ENCODE peak calls at places on chromosomes 13 and 19, in five cellular contexts. U is heart left ventricle, X is A549, V is mucosa of descending colon, Q is GM06990. L is an unnamed sample.

GRCh38 chr19:45691516-45692186 is at the start of gene SNRPD2:
- DNase-seq in U (peak), X (peak), V (peak), Q (no peak), L (peak)

GRCh38 chr13:88051746-88052482 is 380.7 kb downstream of the SLITRK5 start:
- DNase-seq in U (no peak), X (no peak), V (peak), Q (no peak), L (no peak)

GRCh38 chr19:10812902-10813404 is 23.1 kb downstream of the TMED1 start:
- DNase-seq in U (no peak), X (peak), V (no peak), Q (no peak), L (no peak)

GRCh38 chr19:46761418-46761831 is 15.2 kb upstream of the STRN4 start:
- DNase-seq in U (no peak), X (no peak), V (no peak), Q (no peak), L (no peak)

GRCh38 chr13:33286143-33286542 is 588 bp upstream of the STARD13 start:
- DNase-seq in U (no peak), X (no peak), V (no peak), Q (no peak), L (no peak)

GRCh38 chr19:29289020-29289419 is 76.1 kb upstream of the UQCRFS1 start:
- DNase-seq in U (no peak), X (no peak), V (no peak), Q (no peak), L (no peak)

GRCh38 chr19:45767881-45768643 is 990 bp downstream of the SIX5 start:
- DNase-seq in U (peak), X (peak), V (peak), Q (peak), L (no peak)

GRCh38 chr19:7673995-7674667 is 2.8 kb upstream of the MCEMP1 start:
- DNase-seq in U (peak), X (peak), V (peak), Q (peak), L (no peak)

GRCh38 chr13:85419611-85420010 is 379.6 kb downstream of the SLITRK6 start:
- DNase-seq in U (no peak), X (no peak), V (no peak), Q (no peak), L (no peak)

GRCh38 chr19:55287361-55288079 is 3.7 kb downstream of the BRSK1 start:
- DNase-seq in U (no peak), X (no peak), V (no peak), Q (no peak), L (no peak)

GRCh38 chr19:55289117-55289796 is 5.5 kb downstream of the BRSK1 start:
- DNase-seq in U (no peak), X (no peak), V (no peak), Q (no peak), L (no peak)

GRCh38 chr19:55284405-55285058 is 735 bp downstream of the BRSK1 start:
- DNase-seq in U (no peak), X (no peak), V (no peak), Q (no peak), L (no peak)

GRCh38 chr19:55283548-55284393 is at the start of gene BRSK1:
- DNase-seq in U (peak), X (no peak), V (no peak), Q (no peak), L (no peak)

DNA sequence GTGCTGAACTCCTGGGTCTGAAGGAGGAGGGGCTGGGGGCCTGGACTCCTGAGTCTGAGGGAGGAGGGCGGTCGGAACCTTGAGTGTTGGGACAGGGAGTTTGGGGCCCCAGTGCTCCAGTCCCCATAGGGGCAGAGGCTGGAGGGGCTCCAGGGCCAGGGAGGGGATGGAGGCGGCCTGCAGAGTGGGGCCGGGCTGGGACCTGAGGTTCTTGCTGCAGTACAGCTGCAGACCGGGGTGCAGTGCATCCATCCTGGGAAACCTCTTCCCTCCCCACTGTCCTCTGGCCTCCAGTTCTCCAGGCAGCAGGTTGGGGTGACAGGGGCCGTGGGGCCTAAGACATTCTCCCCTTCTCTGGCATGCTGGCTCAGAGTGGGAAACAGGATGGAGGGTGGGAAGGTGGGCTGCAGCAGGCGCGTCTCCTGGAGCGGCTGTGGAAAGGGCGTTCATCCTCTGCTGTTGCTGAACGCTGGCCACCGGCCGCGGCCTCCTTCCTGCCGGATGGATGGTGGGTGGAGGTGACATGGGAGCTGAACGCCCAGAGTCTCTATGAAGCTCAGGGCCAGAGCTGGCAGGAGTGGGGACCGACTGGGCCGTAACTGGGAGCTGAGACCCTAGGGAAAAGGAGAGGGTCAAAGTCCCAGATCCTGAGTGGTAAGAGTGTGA is 1.6 kb downstream of the BRSK1 start:
- DNase-seq in U (peak), X (no peak), V (no peak), Q (no peak), L (no peak)
- H3K4me3 ChIP-seq in U (no peak), X (no peak), V (no peak), Q (no peak), L (no peak)

GRCh38 chr13:30355405-30355741 is 48.0 kb upstream of the KATNAL1 start:
- DNase-seq in U (no peak), X (no peak), V (no peak), Q (peak), L (no peak)
- TF ChIP-seq CTCF in U (peak), X (no peak), V (no peak), Q (peak), L (peak)

DNA sequence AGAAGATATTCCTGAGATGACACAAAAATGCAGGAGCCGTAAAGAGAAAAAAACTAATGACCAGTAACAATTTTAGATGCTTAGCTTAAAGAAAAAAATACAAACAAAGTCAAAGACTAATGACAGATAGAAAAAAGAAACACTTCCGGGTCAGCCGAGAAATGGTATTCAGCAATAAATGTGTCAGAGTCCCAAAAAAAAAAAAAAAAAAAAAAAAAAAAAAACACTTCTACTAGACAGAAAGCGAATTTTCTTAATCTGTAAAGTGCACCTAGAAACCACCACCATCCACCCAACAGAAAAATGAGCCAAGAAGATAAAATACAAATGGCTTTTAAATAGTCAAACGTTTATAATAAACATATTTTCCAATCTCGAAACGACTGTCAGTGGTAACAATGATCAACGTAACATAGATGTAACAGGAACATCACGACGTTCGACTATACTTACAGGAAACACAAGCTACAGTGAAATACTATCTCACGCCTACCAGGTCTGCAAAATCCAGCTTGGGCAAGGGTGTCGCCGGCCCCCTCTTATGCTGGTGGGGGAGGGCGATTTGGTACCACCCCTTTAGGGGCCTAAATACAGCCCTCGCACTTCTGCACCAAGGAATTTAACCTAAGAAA is 10.6 kb downstream of the ABHD17A start:
- DNase-seq in U (no peak), X (no peak), V (no peak), Q (no peak), L (no peak)
- H3K4me3 ChIP-seq in U (peak), X (peak), V (no peak), Q (peak), L (peak)

DNA sequence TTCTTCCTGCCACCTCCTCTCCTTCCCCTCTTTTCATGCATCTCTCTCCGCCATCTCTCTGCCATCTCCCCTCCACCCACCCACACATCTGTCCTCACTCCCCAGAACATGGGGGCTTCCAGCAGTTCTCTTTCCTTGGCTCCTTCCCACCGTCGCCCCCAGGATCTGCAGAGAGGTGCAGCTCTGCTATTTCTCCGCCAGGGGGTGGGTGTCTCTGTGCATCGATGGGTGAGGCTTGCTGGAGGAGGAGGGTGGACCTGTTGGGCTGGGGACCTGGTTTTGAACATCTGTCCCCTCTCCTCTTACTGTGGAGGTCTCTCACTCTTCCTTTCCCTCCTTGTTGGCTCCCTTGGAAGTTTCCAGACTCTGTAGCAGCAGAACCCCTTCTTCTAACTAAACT is 51.7 kb downstream of the MYH14 start:
- DNase-seq in U (no peak), X (no peak), V (no peak), Q (no peak), L (no peak)
- TF ChIP-seq CTCF in U (no peak), X (no peak), V (no peak), Q (peak), L (no peak)

GRCh38 chr19:56106993-56107392 is 14.1 kb downstream of the ZNF787 start:
- DNase-seq in U (no peak), X (no peak), V (no peak), Q (no peak), L (no peak)

GRCh38 chr19:56110515-56111448 is 10.3 kb downstream of the ZNF787 start:
- DNase-seq in U (peak), X (no peak), V (peak), Q (no peak), L (no peak)

GRCh38 chr19:56107626-56108351 is 13.3 kb downstream of the ZNF787 start:
- DNase-seq in U (no peak), X (no peak), V (no peak), Q (no peak), L (no peak)

GRCh38 chr19:56108447-56109195 is 12.5 kb downstream of the ZNF787 start:
- DNase-seq in U (no peak), X (no peak), V (no peak), Q (no peak), L (no peak)

DNA sequence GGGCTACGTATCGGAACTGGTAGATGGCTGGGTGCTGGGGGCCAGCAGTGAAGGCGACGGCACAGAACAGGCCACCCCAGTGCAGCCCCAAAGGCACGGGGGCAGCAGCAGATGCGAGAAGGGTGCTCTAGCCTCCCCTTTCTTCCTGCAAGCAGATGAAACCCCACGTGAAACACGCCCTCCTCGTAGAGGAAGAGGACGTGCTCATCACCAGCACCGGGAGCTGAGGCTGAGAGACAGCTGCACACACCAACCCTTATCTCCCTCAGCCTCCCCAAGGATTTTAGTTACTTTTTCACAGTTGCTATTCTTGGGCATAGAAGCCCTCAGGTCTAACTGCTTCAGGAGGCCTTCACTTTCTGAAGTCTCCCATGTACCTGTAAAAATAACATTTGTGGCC is 11.9 kb downstream of the ZNF787 start:
- DNase-seq in U (no peak), X (no peak), V (no peak), Q (no peak), L (no peak)
- H3K4me3 ChIP-seq in U (no peak), X (no peak), V (no peak), Q (no peak), L (no peak)

GRCh38 chr13:36718686-36719085 is 44.9 kb downstream of the SERTM1 start:
- DNase-seq in U (no peak), X (no peak), V (no peak), Q (no peak), L (no peak)

GRCh38 chr13:36725936-36726335 is 52.1 kb downstream of the SERTM1 start:
- DNase-seq in U (no peak), X (no peak), V (no peak), Q (no peak), L (no peak)

GRCh38 chr13:36718146-36718545 is 44.3 kb downstream of the SERTM1 start:
- DNase-seq in U (no peak), X (no peak), V (no peak), Q (no peak), L (no peak)

GRCh38 chr13:36728006-36728405 is 54.2 kb downstream of the SERTM1 start:
- DNase-seq in U (no peak), X (no peak), V (no peak), Q (no peak), L (no peak)

GRCh38 chr13:36724141-36724540 is 50.3 kb downstream of the SERTM1 start:
- DNase-seq in U (no peak), X (no peak), V (no peak), Q (no peak), L (no peak)
- TF ChIP-seq CTCF in U (no peak), X (no peak), V (no peak), Q (no peak), L (no peak)

GRCh38 chr13:51845574-51846318 is 769 bp upstream of the TMEM272 start:
- DNase-seq in U (no peak), X (no peak), V (no peak), Q (no peak), L (no peak)

GRCh38 chr13:51846756-51847155 is 1.8 kb upstream of the TMEM272 start:
- DNase-seq in U (no peak), X (no peak), V (no peak), Q (no peak), L (no peak)

GRCh38 chr13:51843529-51843928 is 1.4 kb downstream of the TMEM272 start:
- DNase-seq in U (no peak), X (no peak), V (no peak), Q (no peak), L (no peak)

GRCh38 chr13:51841732-51842131 is 3.2 kb downstream of the TMEM272 start:
- DNase-seq in U (no peak), X (no peak), V (no peak), Q (no peak), L (no peak)

DNA sequence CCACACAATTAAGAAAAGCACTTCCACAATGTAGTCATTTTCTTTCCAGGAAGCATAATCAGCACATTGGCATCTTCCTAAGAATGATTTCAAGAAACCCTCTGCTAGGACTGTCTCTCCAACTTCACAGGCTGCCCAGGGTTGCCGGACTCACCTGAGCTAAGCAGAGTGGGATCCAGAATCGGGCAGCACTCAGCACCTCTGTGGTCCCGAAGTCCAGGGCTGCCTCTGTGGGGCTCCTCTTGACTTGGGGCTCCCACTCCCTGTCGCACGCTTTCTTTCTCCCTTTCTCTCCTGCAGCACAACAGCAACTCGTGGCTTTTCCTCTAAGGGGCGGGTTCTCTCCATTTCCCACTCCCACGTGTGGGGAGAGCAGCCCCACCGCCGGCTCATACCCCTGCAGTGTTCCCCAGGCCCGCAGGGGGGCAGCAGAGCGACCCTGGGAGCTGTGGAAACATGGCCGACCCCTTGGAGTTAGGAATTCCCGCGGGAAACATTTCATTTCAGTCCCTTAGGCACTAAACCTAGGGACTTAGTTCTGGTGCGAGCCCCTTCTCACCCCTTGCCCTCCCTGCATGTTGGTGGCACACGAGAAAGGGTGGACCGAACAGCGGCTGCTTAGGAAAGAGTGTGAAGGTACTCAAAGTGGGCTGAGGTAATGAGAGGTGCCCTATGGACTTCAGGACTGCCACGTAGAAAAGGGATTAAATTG is at the start of gene TMEM272:
- DNase-seq in U (no peak), X (peak), V (no peak), Q (peak), L (no peak)
- H3K4me3 ChIP-seq in U (no peak), X (peak), V (no peak), Q (no peak), L (peak)

DNA sequence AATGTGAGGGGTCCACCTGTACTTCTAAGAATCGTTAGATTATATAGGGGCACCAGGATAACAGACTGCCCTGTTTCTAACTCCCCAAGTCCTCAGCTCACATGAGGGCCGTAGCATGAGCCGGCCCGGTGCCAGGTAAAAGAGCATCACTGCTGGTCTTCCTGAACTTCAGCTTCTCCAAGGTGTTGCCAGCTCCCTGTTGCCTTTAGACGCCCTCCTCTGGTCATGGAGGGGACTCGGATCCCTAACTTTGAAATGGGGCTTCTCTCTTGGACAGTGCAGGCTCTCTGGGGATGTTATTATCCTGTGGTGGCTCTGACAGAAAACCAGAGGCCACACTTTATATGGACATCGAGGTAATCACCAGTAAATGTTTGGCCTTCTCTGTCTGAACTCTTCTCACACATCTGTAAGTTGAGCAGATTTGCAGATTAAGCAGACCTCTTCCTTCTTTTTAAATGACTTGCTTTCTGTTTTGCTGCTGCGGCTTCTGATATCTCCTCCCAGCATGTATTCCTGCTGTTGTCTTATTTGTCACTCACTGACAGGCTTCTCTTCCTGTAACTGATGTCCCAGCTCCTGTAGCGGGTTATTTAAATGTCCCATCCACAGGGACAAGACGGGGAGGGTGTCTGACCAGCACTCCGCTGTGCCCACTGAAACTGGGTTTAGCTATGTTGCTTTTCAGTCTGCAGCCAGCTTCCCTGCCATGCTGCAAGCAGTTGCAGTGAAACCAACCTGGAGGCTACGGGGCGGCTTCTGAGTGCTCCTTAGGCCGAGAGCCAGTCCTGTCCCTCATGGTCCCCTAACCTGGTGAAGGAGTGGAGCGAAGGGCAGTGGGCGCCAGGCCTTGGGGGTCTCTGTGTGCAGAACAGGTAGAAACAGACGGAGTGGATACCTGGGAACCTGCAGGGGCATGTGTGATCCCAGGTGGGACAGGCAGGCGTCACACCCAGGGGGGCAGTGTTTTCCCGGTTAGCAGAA is 39.2 kb downstream of the TSSK6 start:
- DNase-seq in U (no peak), X (peak), V (peak), Q (no peak), L (no peak)
- TF ChIP-seq CTCF in U (peak), X (no peak), V (no peak), Q (peak), L (peak)

L was measured in epithelial cell of proximal tubule.